ENCODE peak calls at places on chromosome 17, in eight cellular contexts. Q is AG09309, W is colonic mucosa, L is HCT116, C is brain microvascular endothelial cell, X is fibroblast of lung, M is stomach, B is adrenal gland. G is an unnamed sample.

GRCh38 chr17:49013311-49014205 is 16.4 kb downstream of the IGF2BP1 start:
- DNase-seq in Q (no peak), W (no peak), L (no peak), C (no peak), X (peak), M (no peak), B (no peak), G (no peak)

GRCh38 chr17:75032896-75033294 is 13.9 kb downstream of the ATP5PD start:
- DNase-seq in Q (no peak), W (peak), L (no peak), C (peak), X (peak), M (no peak), B (peak), G (no peak)

GRCh38 chr17:77577491-77577890 is 381.0 kb upstream of the TNRC6C start:
- DNase-seq in Q (no peak), W (no peak), L (no peak), C (no peak), X (no peak), M (no peak), B (no peak), G (no peak)

GRCh38 chr17:16952401-16952800 is 19.5 kb downstream of the TNFRSF13B start:
- DNase-seq in Q (no peak), W (no peak), L (no peak), C (no peak), X (no peak), M (no peak), B (no peak), G (no peak)

GRCh38 chr17:47733047-47733413 is at the start of gene TBX21:
- DNase-seq in Q (no peak), W (peak), L (peak), C (no peak), X (no peak), M (peak), B (peak), G (no peak)

GRCh38 chr17:17792143-17792550 is 44.6 kb downstream of the SREBF1 start:
- DNase-seq in Q (no peak), W (no peak), L (no peak), C (no peak), X (no peak), M (no peak), B (no peak), G (no peak)

GRCh38 chr17:65963179-65963578 is 228.8 kb downstream of the CEP112 start:
- DNase-seq in Q (no peak), W (no peak), L (no peak), C (no peak), X (no peak), M (no peak), B (no peak), G (no peak)

GRCh38 chr17:73400915-73401545 is 89.2 kb upstream of the CDC42EP4 start:
- DNase-seq in Q (no peak), W (no peak), L (no peak), C (no peak), X (no peak), M (no peak), B (no peak), G (no peak)

GRCh38 chr17:67390006-67390645 is 13.0 kb downstream of the PITPNC1 start:
- DNase-seq in Q (no peak), W (no peak), L (no peak), C (no peak), X (no peak), M (no peak), B (no peak), G (no peak)

GRCh38 chr17:72615627-72615991 is 476.9 kb downstream of the SLC39A11 start:
- DNase-seq in Q (no peak), W (peak), L (no peak), C (no peak), X (no peak), M (no peak), B (no peak), G (no peak)

GRCh38 chr17:909642-910323 is 69.8 kb downstream of the NXN start:
- DNase-seq in Q (no peak), W (no peak), L (no peak), C (peak), X (no peak), M (no peak), B (no peak), G (no peak)

DNA sequence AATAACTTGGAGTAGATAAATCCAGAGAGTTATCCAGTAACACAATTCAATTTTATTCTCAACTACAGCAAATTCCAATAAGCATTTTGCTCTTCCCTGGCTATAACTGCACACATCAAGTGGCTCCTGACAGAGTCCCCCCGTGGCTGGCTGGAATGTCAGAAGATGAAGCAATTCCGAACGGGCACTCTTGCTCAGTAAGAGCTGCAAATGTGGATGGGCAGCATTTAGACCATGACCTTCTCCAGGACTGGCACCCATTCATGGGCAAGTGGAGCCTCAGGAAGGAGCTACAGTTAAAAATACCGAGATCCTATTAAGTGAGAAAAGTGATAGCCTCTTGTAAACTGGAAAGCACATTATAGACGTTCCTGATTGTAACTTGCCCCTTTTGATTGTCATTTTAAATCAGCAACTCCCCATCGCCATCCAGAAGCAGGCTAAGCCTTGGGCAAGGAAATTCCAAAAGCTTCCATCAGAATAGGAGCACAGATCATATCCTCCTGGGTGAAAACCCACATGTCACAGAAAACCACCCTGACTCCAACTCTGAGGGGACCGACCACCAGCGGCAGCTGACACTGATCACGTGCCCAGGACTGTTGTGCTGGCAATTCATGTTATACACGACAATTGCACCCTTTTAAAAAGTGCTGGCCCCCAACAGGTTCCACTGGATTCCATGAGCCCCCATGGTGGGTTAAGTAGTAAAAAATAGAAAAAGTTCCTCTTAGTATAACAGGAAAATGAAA is 7.1 kb downstream of the UBE2O start:
- DNase-seq in Q (no peak), W (no peak), L (no peak), C (no peak), X (no peak), M (no peak), B (no peak), G (no peak)
- H3K4me3 ChIP-seq in Q (no peak), W (no peak), L (peak), C (no peak), X (no peak), M (no peak), B (no peak), G (no peak)

GRCh38 chr17:3893003-3893719 is at the start of gene CAMKK1:
- DNase-seq in Q (no peak), W (peak), L (peak), C (peak), X (peak), M (peak), B (peak), G (no peak)
- TF ChIP-seq CTCF in Q (no peak), W (no peak), L (no peak), C (no peak), X (no peak), M (no peak), B (peak), G (no peak)

GRCh38 chr17:82605939-82606600 is 42.2 kb downstream of the WDR45B start:
- DNase-seq in Q (no peak), W (no peak), L (no peak), C (no peak), X (no peak), M (no peak), B (no peak), G (no peak)

GRCh38 chr17:82602986-82603385 is 45.3 kb downstream of the WDR45B start:
- DNase-seq in Q (no peak), W (no peak), L (no peak), C (peak), X (no peak), M (no peak), B (no peak), G (no peak)

GRCh38 chr17:82602487-82602886 is 45.8 kb downstream of the WDR45B start:
- DNase-seq in Q (no peak), W (no peak), L (no peak), C (no peak), X (no peak), M (no peak), B (no peak), G (no peak)

GRCh38 chr17:82604532-82604931 is 43.7 kb downstream of the WDR45B start:
- DNase-seq in Q (no peak), W (no peak), L (no peak), C (no peak), X (no peak), M (no peak), B (no peak), G (no peak)

GRCh38 chr17:82603981-82604448 is 44.2 kb downstream of the WDR45B start:
- DNase-seq in Q (no peak), W (peak), L (no peak), C (peak), X (peak), M (peak), B (peak), G (no peak)
- H3K4me3 ChIP-seq in Q (no peak), W (no peak), L (no peak), C (no peak), X (no peak), M (no peak), B (no peak), G (no peak)

GRCh38 chr17:37657202-37657601 is 14.0 kb upstream of the DDX52 start:
- DNase-seq in Q (no peak), W (no peak), L (no peak), C (no peak), X (no peak), M (no peak), B (no peak), G (no peak)

GRCh38 chr17:37662358-37662757 is 19.1 kb upstream of the DDX52 start:
- DNase-seq in Q (no peak), W (peak), L (no peak), C (no peak), X (no peak), M (no peak), B (no peak), G (no peak)

GRCh38 chr17:37664214-37664613 is 21.0 kb upstream of the DDX52 start:
- DNase-seq in Q (no peak), W (no peak), L (no peak), C (no peak), X (no peak), M (no peak), B (no peak), G (no peak)

GRCh38 chr17:37659887-37660286 is 16.6 kb upstream of the DDX52 start:
- DNase-seq in Q (no peak), W (no peak), L (no peak), C (no peak), X (no peak), M (no peak), B (no peak), G (no peak)

GRCh38 chr17:37661372-37662014 is 18.2 kb upstream of the DDX52 start:
- DNase-seq in Q (no peak), W (no peak), L (no peak), C (no peak), X (no peak), M (no peak), B (no peak), G (no peak)
- TF ChIP-seq CTCF in Q (no peak), W (no peak), L (peak), C (peak), X (no peak), M (no peak), B (no peak), G (no peak)

GRCh38 chr17:81403671-81404534 is 8.6 kb downstream of the BAHCC1 start:
- DNase-seq in Q (no peak), W (no peak), L (no peak), C (no peak), X (peak), M (no peak), B (no peak), G (no peak)

GRCh38 chr17:81404557-81405165 is 9.4 kb downstream of the BAHCC1 start:
- DNase-seq in Q (no peak), W (peak), L (no peak), C (no peak), X (no peak), M (no peak), B (no peak), G (no peak)

GRCh38 chr17:81401727-81402529 is 6.7 kb downstream of the BAHCC1 start:
- DNase-seq in Q (no peak), W (peak), L (no peak), C (no peak), X (peak), M (no peak), B (no peak), G (no peak)

GRCh38 chr17:81402530-81402941 is 7.3 kb downstream of the BAHCC1 start:
- DNase-seq in Q (no peak), W (no peak), L (no peak), C (no peak), X (no peak), M (no peak), B (no peak), G (no peak)

DNA sequence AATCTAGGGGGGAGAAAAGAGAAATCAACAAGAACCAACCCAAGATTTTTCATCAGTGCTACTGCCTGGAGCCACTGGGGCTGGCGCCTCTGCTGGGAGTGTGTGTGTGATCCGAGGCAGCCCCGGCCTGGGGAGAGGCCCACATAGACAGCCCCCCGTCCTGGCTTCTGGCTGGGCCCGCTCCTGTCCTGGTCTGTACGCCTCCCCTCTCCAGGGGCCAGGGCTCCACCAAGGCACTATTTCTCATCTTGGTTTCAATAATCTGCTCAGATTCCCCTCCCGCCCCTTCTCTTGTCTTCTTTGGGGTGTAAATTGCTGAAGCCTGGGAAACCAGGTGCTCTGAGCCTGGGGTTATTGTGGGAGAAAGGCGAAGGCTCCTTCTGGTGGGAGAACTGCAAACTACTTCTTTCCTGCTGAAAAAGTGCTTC is 7.8 kb downstream of the BAHCC1 start:
- DNase-seq in Q (no peak), W (no peak), L (no peak), C (no peak), X (no peak), M (no peak), B (no peak), G (no peak)
- H3K4me3 ChIP-seq in Q (no peak), W (no peak), L (no peak), C (no peak), X (no peak), M (no peak), B (no peak), G (peak)

GRCh38 chr17:30234296-30234695 is 1.2 kb downstream of the SLC6A4 start:
- DNase-seq in Q (no peak), W (no peak), L (no peak), C (no peak), X (no peak), M (no peak), B (no peak), G (no peak)
- TF ChIP-seq CTCF in Q (no peak), W (no peak), L (no peak), C (no peak), X (no peak), M (no peak), B (no peak), G (no peak)

DNA sequence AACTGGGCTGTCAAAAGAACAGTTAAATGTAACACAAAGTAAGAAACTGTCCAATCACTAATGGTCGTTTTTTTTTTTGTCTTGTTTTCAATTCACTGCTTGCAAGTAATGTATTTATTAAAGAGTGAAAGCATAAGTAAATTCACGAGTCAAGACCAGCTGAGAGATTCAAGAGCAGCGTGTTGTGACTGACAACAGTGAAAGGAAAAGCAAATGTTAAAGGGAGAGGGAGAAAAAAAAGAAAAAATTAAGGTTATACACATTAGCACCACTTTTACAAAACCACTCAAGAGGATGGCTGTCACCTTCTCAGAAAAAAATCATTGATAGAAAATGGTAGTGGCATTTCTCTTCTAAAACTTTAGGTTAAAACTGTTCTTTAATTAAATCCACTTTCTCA is 36.1 kb downstream of the GPATCH8 start:
- DNase-seq in Q (no peak), W (no peak), L (no peak), C (no peak), X (no peak), M (no peak), B (no peak), G (no peak)
- H3K4me3 ChIP-seq in Q (no peak), W (no peak), L (no peak), C (no peak), X (peak), M (no peak), B (no peak), G (no peak)